ENCODE peak calls at places on chromosomes 16 and 17, in eight cellular contexts. F is Panc1, V is K562, E is prostate gland, I is HCT116, Q is H1, D is transverse colon, N is stomach. R is an unnamed sample.
A peak's percentile ranks its signal among the peaks of the same experiment; 100 is the strongest.

GRCh38 chr17:76261421-76262215 is 3.5 kb upstream of the UBALD2 start:
- DNase-seq in V (no peak), D (no peak), E (no peak), F (no peak), I (no peak), N (no peak), Q (no peak), R (no peak)

GRCh38 chr17:45783593-45784292 is 377 bp upstream of the CRHR1 start:
- DNase-seq in N (no peak), E (peak; percentile 12), D (no peak), I (no peak), F (no peak), V (no peak), Q (no peak), R (no peak)

GRCh38 chr16:49674990-49675389 is 180.9 kb downstream of the ZNF423 start:
- DNase-seq in E (no peak), F (no peak), Q (no peak), V (no peak), D (no peak), I (no peak), N (no peak), R (no peak)

GRCh38 chr17:40323731-40324650 is 15.0 kb downstream of the RARA start:
- DNase-seq in Q (no peak), V (no peak), N (no peak), D (peak; percentile 36), F (no peak), I (no peak), E (no peak), R (peak; percentile 76)

GRCh38 chr17:73131993-73132595 is 32.7 kb upstream of the SSTR2 start:
- DNase-seq in V (no peak), I (no peak), F (no peak), N (no peak), Q (no peak), E (no peak), D (no peak), R (no peak)

GRCh38 chr17:3531266-3532101 is 26.1 kb downstream of the TRPV3 start:
- DNase-seq in Q (no peak), I (no peak), D (no peak), V (no peak), N (no peak), F (no peak), E (no peak), R (no peak)

GRCh38 chr17:43986225-43986981 is 18.0 kb upstream of the NAGS start:
- DNase-seq in V (no peak), F (no peak), I (no peak), N (no peak), E (no peak), Q (no peak), D (no peak), R (no peak)

GRCh38 chr16:84274515-84274914 is 20.2 kb upstream of the WFDC1 start:
- DNase-seq in V (no peak), E (no peak), D (no peak), I (no peak), Q (no peak), N (no peak), F (no peak), R (peak; percentile 53)

GRCh38 chr16:72099377-72099818 is 5.8 kb downstream of the DHX38 start:
- DNase-seq in N (peak; percentile 41), F (no peak), I (peak; percentile 40), V (peak; percentile 72), Q (peak; percentile 77), D (peak; percentile 27), E (no peak), R (peak; percentile 40)

GRCh38 chr16:64933890-64934289 is 188.0 kb downstream of the CDH11 start:
- DNase-seq in I (no peak), N (no peak), Q (no peak), F (no peak), E (no peak), V (no peak), D (no peak), R (no peak)

GRCh38 chr17:82006468-82007227 is 16.0 kb downstream of the CENPX start:
- DNase-seq in E (no peak), D (no peak), F (no peak), V (no peak), Q (no peak), N (no peak), I (no peak), R (peak; percentile 75)

GRCh38 chr17:75048396-75048933 is 1.4 kb downstream of the KCTD2 start:
- DNase-seq in V (no peak), I (no peak), N (peak; percentile 41), F (no peak), D (no peak), E (no peak), Q (no peak), R (no peak)

GRCh38 chr16:58551496-58551895 is 36.2 kb downstream of the SETD6 start:
- DNase-seq in D (no peak), I (no peak), V (no peak), Q (no peak), F (no peak), N (no peak), E (no peak), R (no peak)

GRCh38 chr17:5234645-5235576 is at the start of gene SCIMP:
- DNase-seq in I (no peak), F (no peak), E (no peak), D (peak; percentile 40), Q (no peak), N (no peak), V (no peak), R (peak; percentile 65)

GRCh38 chr17:57899822-57900221 is 50.0 kb upstream of the MRPS23 start:
- DNase-seq in N (peak; percentile 83), I (no peak), V (no peak), E (peak; percentile 68), F (no peak), Q (no peak), D (peak; percentile 79), R (peak; percentile 94)

GRCh38 chr17:57601328-57601727 is 143.8 kb downstream of the CCDC182 start:
- DNase-seq in F (no peak), N (no peak), I (no peak), Q (no peak), D (no peak), V (no peak), E (no peak), R (no peak)

GRCh38 chr17:1111599-1112443 is 68.0 kb downstream of the ABR start:
- DNase-seq in N (no peak), V (no peak), F (no peak), I (no peak), E (no peak), Q (no peak), D (peak; percentile 55), R (peak; percentile 55)

GRCh38 chr17:7615265-7615747 is 609 bp upstream of the FXR2 start:
- DNase-seq in F (no peak), V (no peak), I (no peak), N (no peak), Q (no peak), E (no peak), D (no peak), R (no peak)
- TF ChIP-seq POLR2AphosphoS5 in F (no peak), V (no peak), I (no peak), N (peak; percentile 58), Q (no peak), E (no peak), D (peak; percentile 14), R (no peak)

GRCh38 chr17:37697331-37697730 is 47.5 kb downstream of the HNF1B start:
- DNase-seq in I (no peak), V (no peak), N (no peak), Q (no peak), D (no peak), F (no peak), E (no peak), R (no peak)

GRCh38 chr17:37698856-37699255 is 46.0 kb downstream of the HNF1B start:
- DNase-seq in I (no peak), D (no peak), E (no peak), N (no peak), F (no peak), Q (no peak), V (no peak), R (no peak)

GRCh38 chr17:37694734-37695133 is 50.1 kb downstream of the HNF1B start:
- DNase-seq in Q (no peak), I (no peak), D (no peak), N (no peak), F (no peak), V (no peak), E (no peak), R (no peak)

GRCh38 chr17:37698132-37698615 is 46.7 kb downstream of the HNF1B start:
- DNase-seq in N (no peak), F (no peak), E (no peak), D (no peak), Q (no peak), V (no peak), I (peak; percentile 16), R (no peak)

DNA sequence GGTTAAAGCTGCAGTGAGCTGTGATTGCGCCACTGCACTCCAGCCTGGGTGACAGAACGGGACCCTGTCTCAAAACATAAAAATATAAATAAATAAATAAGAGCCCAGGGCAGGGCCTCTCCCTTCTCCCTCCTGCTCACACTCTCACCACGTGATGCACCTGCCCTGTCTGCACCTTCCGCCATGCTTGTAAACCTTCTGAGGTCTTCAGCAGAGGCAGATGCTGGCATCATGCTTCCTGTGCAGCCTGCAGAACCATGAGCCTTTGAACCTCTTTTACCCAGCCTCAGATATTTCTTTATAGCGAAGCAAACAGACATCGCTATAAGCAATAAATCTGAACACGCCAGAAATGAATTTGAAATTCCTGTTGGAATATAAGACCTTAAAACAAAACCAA is 48.5 kb downstream of the HNF1B start:
- DNase-seq in I (no peak), N (no peak), D (no peak), E (no peak), V (no peak), F (no peak), Q (no peak), R (no peak)
- H3K4me1 ChIP-seq in I (no peaks in the 10 kb centered on the region), N (peaks cover 6% of the 10 kb centered on the region), D (no peaks in the 10 kb centered on the region), E (no peaks in the 10 kb centered on the region), V (no peaks in the 10 kb centered on the region), F (no peaks in the 10 kb centered on the region), Q (no peaks in the 10 kb centered on the region), R (no peaks in the 10 kb centered on the region)

GRCh38 chr16:85944572-85945423 is 45.8 kb downstream of the IRF8 start:
- DNase-seq in Q (no peak), E (no peak), D (no peak), N (no peak), I (no peak), V (no peak), F (no peak), R (no peak)
- TF ChIP-seq CTCF in Q (no peak), E (no peak), D (no peak), N (no peak), I (no peak), V (no peak), F (no peak), R (no peak)

GRCh38 chr16:88784074-88784855 is 755 bp downstream of the PIEZO1 start:
- DNase-seq in F (no peak), I (no peak), D (peak; percentile 74), E (peak; percentile 71), V (peak; percentile 77), N (peak; percentile 66), Q (peak; percentile 83), R (peak; percentile 73)

GRCh38 chr16:88784856-88785105 is 239 bp downstream of the PIEZO1 start:
- DNase-seq in F (no peak), Q (no peak), N (no peak), D (no peak), I (no peak), E (no peak), V (no peak), R (no peak)

GRCh38 chr16:88787579-88788314 is 2.7 kb upstream of the PIEZO1 start:
- DNase-seq in N (no peak), F (no peak), E (no peak), D (no peak), V (no peak), I (no peak), Q (no peak), R (no peak)

GRCh38 chr16:88783391-88784073 is 1.5 kb downstream of the PIEZO1 start:
- DNase-seq in E (peak; percentile 65), D (no peak), F (no peak), V (no peak), N (peak; percentile 54), I (no peak), Q (no peak), R (no peak)

GRCh38 chr16:88785106-88785924 is at the start of gene PIEZO1:
- DNase-seq in Q (no peak), F (no peak), N (peak; percentile 82), V (peak; percentile 93), I (no peak), D (peak; percentile 84), E (peak; percentile 61), R (peak; percentile 75)
- TF ChIP-seq POLR2AphosphoS5 in Q (no peak), F (peak; percentile 60), N (peak; percentile 81), V (peak; percentile 81), I (peak; percentile 93), D (peak; percentile 77), E (peak; percentile 9), R (peak; percentile 70)

R was measured in upper lobe of left lung.